ENCODE peak calls at places on chromosomes 2 and 18, in nine cellular contexts. One of them, this sample, is unnamed.

GRCh38 chr2:37833420-37833819 is 91.7 kb upstream of the RMDN2 start:
- ATAC-seq in activated CD8-positive, alpha-beta T cell treated with anti-CD3 and anti-CD28 coated beads, Interleukin-2, amount 10 ng/mL, durations not matched to agents 7 days and 5 days: no peak
- ATAC-seq in activated CD4-positive, CD25-positive, alpha-beta regulatory T cell treated with anti-CD3 and anti-CD28 coated beads, Interleukin-2, amount 50 U/mL, for 24 hours: peak; percentile 52
- ATAC-seq in activated T-cell treated with anti-CD3 and anti-CD28 coated beads, Interleukin-2, amount 50 U/mL, for 4 hours: peak; percentile 90
- ATAC-seq in gastrocnemius medialis: no peak
- ATAC-seq in stimulated activated naive CD8-positive, alpha-beta T cell treated with anti-CD3 and anti-CD28 coated beads, Interleukin-15, amount 100 ng/mL, for 72 hours: no peak
- ATAC-seq in Right ventricle myocardium superior: no peak
- ATAC-seq in activated naive CD8-positive, alpha-beta T cell treated with anti-CD3 and anti-CD28 coated beads, Interleukin-2, amount 50 U/mL, for 24 hours: peak; percentile 89
- ATAC-seq in omental fat pad: no peak
- ATAC-seq in this sample: no peak

GRCh38 chr2:127175821-127176354 is 44.2 kb downstream of the CYP27C1 start:
- ATAC-seq in activated CD8-positive, alpha-beta T cell treated with anti-CD3 and anti-CD28 coated beads, Interleukin-2, amount 10 ng/mL, durations not matched to agents 7 days and 5 days: no peak
- ATAC-seq in activated CD4-positive, CD25-positive, alpha-beta regulatory T cell treated with anti-CD3 and anti-CD28 coated beads, Interleukin-2, amount 50 U/mL, for 24 hours: no peak
- ATAC-seq in activated T-cell treated with anti-CD3 and anti-CD28 coated beads, Interleukin-2, amount 50 U/mL, for 4 hours: no peak
- ATAC-seq in gastrocnemius medialis: peak; percentile 29
- ATAC-seq in stimulated activated naive CD8-positive, alpha-beta T cell treated with anti-CD3 and anti-CD28 coated beads, Interleukin-15, amount 100 ng/mL, for 72 hours: no peak
- ATAC-seq in Right ventricle myocardium superior: peak; percentile 7
- ATAC-seq in activated naive CD8-positive, alpha-beta T cell treated with anti-CD3 and anti-CD28 coated beads, Interleukin-2, amount 50 U/mL, for 24 hours: no peak
- ATAC-seq in omental fat pad: no peak
- ATAC-seq in this sample: peak; percentile 47

GRCh38 chr2:237322564-237322963 is 91.4 kb downstream of the COL6A3 start:
- ATAC-seq in activated CD8-positive, alpha-beta T cell treated with anti-CD3 and anti-CD28 coated beads, Interleukin-2, amount 10 ng/mL, durations not matched to agents 7 days and 5 days: no peak
- ATAC-seq in activated CD4-positive, CD25-positive, alpha-beta regulatory T cell treated with anti-CD3 and anti-CD28 coated beads, Interleukin-2, amount 50 U/mL, for 24 hours: no peak
- ATAC-seq in activated T-cell treated with anti-CD3 and anti-CD28 coated beads, Interleukin-2, amount 50 U/mL, for 4 hours: no peak
- ATAC-seq in gastrocnemius medialis: peak; percentile 42
- ATAC-seq in stimulated activated naive CD8-positive, alpha-beta T cell treated with anti-CD3 and anti-CD28 coated beads, Interleukin-15, amount 100 ng/mL, for 72 hours: peak; percentile 61
- ATAC-seq in Right ventricle myocardium superior: peak; percentile 21
- ATAC-seq in activated naive CD8-positive, alpha-beta T cell treated with anti-CD3 and anti-CD28 coated beads, Interleukin-2, amount 50 U/mL, for 24 hours: peak; percentile 59
- ATAC-seq in omental fat pad: no peak
- ATAC-seq in this sample: no peak

GRCh38 chr2:18871430-18871829 is 282.1 kb upstream of the NT5C1B start:
- ATAC-seq in activated CD8-positive, alpha-beta T cell treated with anti-CD3 and anti-CD28 coated beads, Interleukin-2, amount 10 ng/mL, durations not matched to agents 7 days and 5 days: no peak
- ATAC-seq in activated CD4-positive, CD25-positive, alpha-beta regulatory T cell treated with anti-CD3 and anti-CD28 coated beads, Interleukin-2, amount 50 U/mL, for 24 hours: no peak
- ATAC-seq in activated T-cell treated with anti-CD3 and anti-CD28 coated beads, Interleukin-2, amount 50 U/mL, for 4 hours: no peak
- ATAC-seq in gastrocnemius medialis: no peak
- ATAC-seq in stimulated activated naive CD8-positive, alpha-beta T cell treated with anti-CD3 and anti-CD28 coated beads, Interleukin-15, amount 100 ng/mL, for 72 hours: no peak
- ATAC-seq in Right ventricle myocardium superior: no peak
- ATAC-seq in activated naive CD8-positive, alpha-beta T cell treated with anti-CD3 and anti-CD28 coated beads, Interleukin-2, amount 50 U/mL, for 24 hours: no peak
- ATAC-seq in omental fat pad: no peak
- ATAC-seq in this sample: no peak

GRCh38 chr2:74131901-74132300 is 15.8 kb downstream of the BOLA3 start:
- ATAC-seq in activated CD8-positive, alpha-beta T cell treated with anti-CD3 and anti-CD28 coated beads, Interleukin-2, amount 10 ng/mL, durations not matched to agents 7 days and 5 days: no peak
- ATAC-seq in activated CD4-positive, CD25-positive, alpha-beta regulatory T cell treated with anti-CD3 and anti-CD28 coated beads, Interleukin-2, amount 50 U/mL, for 24 hours: no peak
- ATAC-seq in activated T-cell treated with anti-CD3 and anti-CD28 coated beads, Interleukin-2, amount 50 U/mL, for 4 hours: no peak
- ATAC-seq in gastrocnemius medialis: no peak
- ATAC-seq in stimulated activated naive CD8-positive, alpha-beta T cell treated with anti-CD3 and anti-CD28 coated beads, Interleukin-15, amount 100 ng/mL, for 72 hours: no peak
- ATAC-seq in Right ventricle myocardium superior: no peak
- ATAC-seq in activated naive CD8-positive, alpha-beta T cell treated with anti-CD3 and anti-CD28 coated beads, Interleukin-2, amount 50 U/mL, for 24 hours: no peak
- ATAC-seq in omental fat pad: no peak
- ATAC-seq in this sample: no peak

GRCh38 chr2:71742953-71743601 is 289.7 kb downstream of the DYSF start:
- ATAC-seq in activated CD8-positive, alpha-beta T cell treated with anti-CD3 and anti-CD28 coated beads, Interleukin-2, amount 10 ng/mL, durations not matched to agents 7 days and 5 days: no peak
- ATAC-seq in activated CD4-positive, CD25-positive, alpha-beta regulatory T cell treated with anti-CD3 and anti-CD28 coated beads, Interleukin-2, amount 50 U/mL, for 24 hours: no peak
- ATAC-seq in activated T-cell treated with anti-CD3 and anti-CD28 coated beads, Interleukin-2, amount 50 U/mL, for 4 hours: no peak
- ATAC-seq in gastrocnemius medialis: peak; percentile 89
- ATAC-seq in stimulated activated naive CD8-positive, alpha-beta T cell treated with anti-CD3 and anti-CD28 coated beads, Interleukin-15, amount 100 ng/mL, for 72 hours: no peak
- ATAC-seq in Right ventricle myocardium superior: peak; percentile 89
- ATAC-seq in activated naive CD8-positive, alpha-beta T cell treated with anti-CD3 and anti-CD28 coated beads, Interleukin-2, amount 50 U/mL, for 24 hours: peak; percentile 18
- ATAC-seq in omental fat pad: peak; percentile 85
- ATAC-seq in this sample: peak; percentile 87

GRCh38 chr18:68449292-68449691 is 265.6 kb downstream of the TMX3 start:
- ATAC-seq in activated CD8-positive, alpha-beta T cell treated with anti-CD3 and anti-CD28 coated beads, Interleukin-2, amount 10 ng/mL, durations not matched to agents 7 days and 5 days: no peak
- ATAC-seq in activated CD4-positive, CD25-positive, alpha-beta regulatory T cell treated with anti-CD3 and anti-CD28 coated beads, Interleukin-2, amount 50 U/mL, for 24 hours: no peak
- ATAC-seq in activated T-cell treated with anti-CD3 and anti-CD28 coated beads, Interleukin-2, amount 50 U/mL, for 4 hours: no peak
- ATAC-seq in gastrocnemius medialis: no peak
- ATAC-seq in stimulated activated naive CD8-positive, alpha-beta T cell treated with anti-CD3 and anti-CD28 coated beads, Interleukin-15, amount 100 ng/mL, for 72 hours: no peak
- ATAC-seq in Right ventricle myocardium superior: no peak
- ATAC-seq in activated naive CD8-positive, alpha-beta T cell treated with anti-CD3 and anti-CD28 coated beads, Interleukin-2, amount 50 U/mL, for 24 hours: no peak
- ATAC-seq in omental fat pad: peak; percentile 35
- ATAC-seq in this sample: no peak

GRCh38 chr2:120482334-120482733 is 136.4 kb downstream of the INHBB start:
- ATAC-seq in activated CD8-positive, alpha-beta T cell treated with anti-CD3 and anti-CD28 coated beads, Interleukin-2, amount 10 ng/mL, durations not matched to agents 7 days and 5 days: no peak
- ATAC-seq in activated CD4-positive, CD25-positive, alpha-beta regulatory T cell treated with anti-CD3 and anti-CD28 coated beads, Interleukin-2, amount 50 U/mL, for 24 hours: no peak
- ATAC-seq in activated T-cell treated with anti-CD3 and anti-CD28 coated beads, Interleukin-2, amount 50 U/mL, for 4 hours: no peak
- ATAC-seq in gastrocnemius medialis: no peak
- ATAC-seq in stimulated activated naive CD8-positive, alpha-beta T cell treated with anti-CD3 and anti-CD28 coated beads, Interleukin-15, amount 100 ng/mL, for 72 hours: no peak
- ATAC-seq in Right ventricle myocardium superior: no peak
- ATAC-seq in activated naive CD8-positive, alpha-beta T cell treated with anti-CD3 and anti-CD28 coated beads, Interleukin-2, amount 50 U/mL, for 24 hours: no peak
- ATAC-seq in omental fat pad: no peak
- ATAC-seq in this sample: no peak

GRCh38 chr18:77044866-77045664 is 87.5 kb downstream of the MBP start:
- ATAC-seq in activated CD8-positive, alpha-beta T cell treated with anti-CD3 and anti-CD28 coated beads, Interleukin-2, amount 10 ng/mL, durations not matched to agents 7 days and 5 days: no peak
- ATAC-seq in activated CD4-positive, CD25-positive, alpha-beta regulatory T cell treated with anti-CD3 and anti-CD28 coated beads, Interleukin-2, amount 50 U/mL, for 24 hours: no peak
- ATAC-seq in activated T-cell treated with anti-CD3 and anti-CD28 coated beads, Interleukin-2, amount 50 U/mL, for 4 hours: no peak
- ATAC-seq in gastrocnemius medialis: no peak
- ATAC-seq in stimulated activated naive CD8-positive, alpha-beta T cell treated with anti-CD3 and anti-CD28 coated beads, Interleukin-15, amount 100 ng/mL, for 72 hours: no peak
- ATAC-seq in Right ventricle myocardium superior: no peak
- ATAC-seq in activated naive CD8-positive, alpha-beta T cell treated with anti-CD3 and anti-CD28 coated beads, Interleukin-2, amount 50 U/mL, for 24 hours: no peak
- ATAC-seq in omental fat pad: no peak
- ATAC-seq in this sample: no peak

GRCh38 chr2:40512246-40512645 is 60.4 kb upstream of the SLC8A1 start:
- ATAC-seq in activated CD8-positive, alpha-beta T cell treated with anti-CD3 and anti-CD28 coated beads, Interleukin-2, amount 10 ng/mL, durations not matched to agents 7 days and 5 days: no peak
- ATAC-seq in activated CD4-positive, CD25-positive, alpha-beta regulatory T cell treated with anti-CD3 and anti-CD28 coated beads, Interleukin-2, amount 50 U/mL, for 24 hours: no peak
- ATAC-seq in activated T-cell treated with anti-CD3 and anti-CD28 coated beads, Interleukin-2, amount 50 U/mL, for 4 hours: no peak
- ATAC-seq in gastrocnemius medialis: peak; percentile 32
- ATAC-seq in stimulated activated naive CD8-positive, alpha-beta T cell treated with anti-CD3 and anti-CD28 coated beads, Interleukin-15, amount 100 ng/mL, for 72 hours: no peak
- ATAC-seq in Right ventricle myocardium superior: peak; percentile 86
- ATAC-seq in activated naive CD8-positive, alpha-beta T cell treated with anti-CD3 and anti-CD28 coated beads, Interleukin-2, amount 50 U/mL, for 24 hours: no peak
- ATAC-seq in omental fat pad: no peak
- ATAC-seq in this sample: peak; percentile 20